ENCODE peak calls at places on chromosome 13, in eight cellular contexts. One of them, this sample, is unnamed.
A peak's percentile ranks its signal among the peaks of the same experiment; 100 is the strongest.

GRCh38 chr13:85520445-85520844 is 278.8 kb downstream of the SLITRK6 start:
- DNase-seq in WTC11: no peak
- DNase-seq in activated CD4-positive, CD25-positive, alpha-beta regulatory T cell: no peak
- DNase-seq in A549: no peak
- DNase-seq in stimulated activated CD8-positive, alpha-beta memory T cell treated with anti-CD3 and anti-CD28 coated beads, Interleukin-15, amount 100 ng/mL, for 1 hour: no peak
- DNase-seq in GM04503: no peak
- DNase-seq in amygdala: no peak
- DNase-seq in sciatic nerve: no peak
- DNase-seq in this sample: peak; percentile 28

GRCh38 chr13:113978741-113979481 is 5.0 kb upstream of the C13orf46 start:
- DNase-seq in WTC11: peak; percentile 7
- DNase-seq in activated CD4-positive, CD25-positive, alpha-beta regulatory T cell: no peak
- DNase-seq in A549: no peak
- DNase-seq in stimulated activated CD8-positive, alpha-beta memory T cell treated with anti-CD3 and anti-CD28 coated beads, Interleukin-15, amount 100 ng/mL, for 1 hour: no peak
- DNase-seq in GM04503: no peak
- DNase-seq in amygdala: no peak
- DNase-seq in sciatic nerve: peak; percentile 53
- DNase-seq in this sample: no peak

GRCh38 chr13:80571346-80572307 is 230.7 kb upstream of the SPRY2 start:
- DNase-seq in WTC11: no peak
- DNase-seq in activated CD4-positive, CD25-positive, alpha-beta regulatory T cell: no peak
- DNase-seq in A549: no peak
- DNase-seq in stimulated activated CD8-positive, alpha-beta memory T cell treated with anti-CD3 and anti-CD28 coated beads, Interleukin-15, amount 100 ng/mL, for 1 hour: no peak
- DNase-seq in GM04503: no peak
- DNase-seq in amygdala: no peak
- DNase-seq in sciatic nerve: no peak
- DNase-seq in this sample: no peak

GRCh38 chr13:21124853-21125252 is 51.5 kb downstream of the SKA3 start:
- DNase-seq in WTC11: no peak
- DNase-seq in activated CD4-positive, CD25-positive, alpha-beta regulatory T cell: no peak
- DNase-seq in A549: no peak
- DNase-seq in stimulated activated CD8-positive, alpha-beta memory T cell treated with anti-CD3 and anti-CD28 coated beads, Interleukin-15, amount 100 ng/mL, for 1 hour: no peak
- DNase-seq in GM04503: no peak
- DNase-seq in amygdala: no peak
- DNase-seq in sciatic nerve: no peak
- DNase-seq in this sample: no peak

GRCh38 chr13:23959231-23959862 is 62.0 kb upstream of the C1QTNF9B start:
- DNase-seq in WTC11: no peak
- DNase-seq in activated CD4-positive, CD25-positive, alpha-beta regulatory T cell: no peak
- DNase-seq in A549: no peak
- DNase-seq in stimulated activated CD8-positive, alpha-beta memory T cell treated with anti-CD3 and anti-CD28 coated beads, Interleukin-15, amount 100 ng/mL, for 1 hour: no peak
- DNase-seq in GM04503: no peak
- DNase-seq in amygdala: no peak
- DNase-seq in sciatic nerve: no peak
- DNase-seq in this sample: no peak

GRCh38 chr13:112784811-112785418 is 95.1 kb downstream of the ATP11A start:
- DNase-seq in WTC11: peak; percentile 5
- DNase-seq in activated CD4-positive, CD25-positive, alpha-beta regulatory T cell: no peak
- DNase-seq in A549: no peak
- DNase-seq in stimulated activated CD8-positive, alpha-beta memory T cell treated with anti-CD3 and anti-CD28 coated beads, Interleukin-15, amount 100 ng/mL, for 1 hour: no peak
- DNase-seq in GM04503: no peak
- DNase-seq in amygdala: no peak
- DNase-seq in sciatic nerve: no peak
- DNase-seq in this sample: no peak

GRCh38 chr13:102696465-102696864 is 1.6 kb upstream of the METTL21C start:
- DNase-seq in WTC11: no peak
- DNase-seq in activated CD4-positive, CD25-positive, alpha-beta regulatory T cell: no peak
- DNase-seq in A549: no peak
- DNase-seq in stimulated activated CD8-positive, alpha-beta memory T cell treated with anti-CD3 and anti-CD28 coated beads, Interleukin-15, amount 100 ng/mL, for 1 hour: no peak
- DNase-seq in GM04503: no peak
- DNase-seq in amygdala: no peak
- DNase-seq in sciatic nerve: no peak
- DNase-seq in this sample: no peak

GRCh38 chr13:31699650-31700049 is 39.7 kb upstream of the RXFP2 start:
- DNase-seq in WTC11: peak; percentile 12
- DNase-seq in activated CD4-positive, CD25-positive, alpha-beta regulatory T cell: no peak
- DNase-seq in A549: no peak
- DNase-seq in stimulated activated CD8-positive, alpha-beta memory T cell treated with anti-CD3 and anti-CD28 coated beads, Interleukin-15, amount 100 ng/mL, for 1 hour: no peak
- DNase-seq in GM04503: no peak
- DNase-seq in amygdala: no peak
- DNase-seq in sciatic nerve: no peak
- DNase-seq in this sample: no peak

GRCh38 chr13:50081106-50081898 is 66.1 kb downstream of the KCNRG start:
- DNase-seq in WTC11: peak; percentile 66
- DNase-seq in activated CD4-positive, CD25-positive, alpha-beta regulatory T cell: peak; percentile 30
- DNase-seq in A549: no peak
- DNase-seq in stimulated activated CD8-positive, alpha-beta memory T cell treated with anti-CD3 and anti-CD28 coated beads, Interleukin-15, amount 100 ng/mL, for 1 hour: peak; percentile 14
- DNase-seq in GM04503: no peak
- DNase-seq in amygdala: peak; percentile 57
- DNase-seq in sciatic nerve: peak; percentile 80
- DNase-seq in this sample: no peak

GRCh38 chr13:27349458-27349857 is 75.0 kb upstream of the GTF3A start:
- DNase-seq in WTC11: no peak
- DNase-seq in activated CD4-positive, CD25-positive, alpha-beta regulatory T cell: no peak
- DNase-seq in A549: no peak
- DNase-seq in stimulated activated CD8-positive, alpha-beta memory T cell treated with anti-CD3 and anti-CD28 coated beads, Interleukin-15, amount 100 ng/mL, for 1 hour: no peak
- DNase-seq in GM04503: no peak
- DNase-seq in amygdala: no peak
- DNase-seq in sciatic nerve: no peak
- DNase-seq in this sample: no peak

GRCh38 chr13:103012611-103013010 is 53.6 kb downstream of the SLC10A2 start:
- DNase-seq in WTC11: no peak
- DNase-seq in activated CD4-positive, CD25-positive, alpha-beta regulatory T cell: no peak
- DNase-seq in A549: no peak
- DNase-seq in stimulated activated CD8-positive, alpha-beta memory T cell treated with anti-CD3 and anti-CD28 coated beads, Interleukin-15, amount 100 ng/mL, for 1 hour: no peak
- DNase-seq in GM04503: no peak
- DNase-seq in amygdala: no peak
- DNase-seq in sciatic nerve: no peak
- DNase-seq in this sample: no peak

GRCh38 chr13:73754241-73754640 is 380.0 kb downstream of the KLF12 start:
- DNase-seq in WTC11: no peak
- DNase-seq in activated CD4-positive, CD25-positive, alpha-beta regulatory T cell: no peak
- DNase-seq in A549: no peak
- DNase-seq in stimulated activated CD8-positive, alpha-beta memory T cell treated with anti-CD3 and anti-CD28 coated beads, Interleukin-15, amount 100 ng/mL, for 1 hour: no peak
- DNase-seq in GM04503: no peak
- DNase-seq in amygdala: no peak
- DNase-seq in sciatic nerve: no peak
- DNase-seq in this sample: no peak

GRCh38 chr13:78102121-78102677 is 183.6 kb upstream of the EDNRB start:
- DNase-seq in WTC11: no peak
- DNase-seq in activated CD4-positive, CD25-positive, alpha-beta regulatory T cell: no peak
- DNase-seq in A549: no peak
- DNase-seq in stimulated activated CD8-positive, alpha-beta memory T cell treated with anti-CD3 and anti-CD28 coated beads, Interleukin-15, amount 100 ng/mL, for 1 hour: no peak
- DNase-seq in GM04503: peak; percentile 24
- DNase-seq in amygdala: no peak
- DNase-seq in sciatic nerve: peak; percentile 64
- DNase-seq in this sample: peak; percentile 52

GRCh38 chr13:45191874-45192273 is 9.0 kb downstream of the KCTD4 start:
- DNase-seq in WTC11: no peak
- DNase-seq in activated CD4-positive, CD25-positive, alpha-beta regulatory T cell: no peak
- DNase-seq in A549: no peak
- DNase-seq in stimulated activated CD8-positive, alpha-beta memory T cell treated with anti-CD3 and anti-CD28 coated beads, Interleukin-15, amount 100 ng/mL, for 1 hour: no peak
- DNase-seq in GM04503: no peak
- DNase-seq in amygdala: no peak
- DNase-seq in sciatic nerve: no peak
- DNase-seq in this sample: no peak

GRCh38 chr13:28486144-28486543 is 8.8 kb downstream of the FLT1 start:
- DNase-seq in WTC11: no peak
- DNase-seq in activated CD4-positive, CD25-positive, alpha-beta regulatory T cell: no peak
- DNase-seq in A549: no peak
- DNase-seq in stimulated activated CD8-positive, alpha-beta memory T cell treated with anti-CD3 and anti-CD28 coated beads, Interleukin-15, amount 100 ng/mL, for 1 hour: no peak
- DNase-seq in GM04503: no peak
- DNase-seq in amygdala: no peak
- DNase-seq in sciatic nerve: no peak
- DNase-seq in this sample: no peak

GRCh38 chr13:33328691-33329090 is 43.1 kb upstream of the STARD13 start:
- DNase-seq in WTC11: no peak
- DNase-seq in activated CD4-positive, CD25-positive, alpha-beta regulatory T cell: no peak
- DNase-seq in A549: no peak
- DNase-seq in stimulated activated CD8-positive, alpha-beta memory T cell treated with anti-CD3 and anti-CD28 coated beads, Interleukin-15, amount 100 ng/mL, for 1 hour: no peak
- DNase-seq in GM04503: no peak
- DNase-seq in amygdala: no peak
- DNase-seq in sciatic nerve: no peak
- DNase-seq in this sample: no peak

GRCh38 chr13:32023698-32024097 is 7.9 kb upstream of the FRY start:
- DNase-seq in WTC11: no peak
- DNase-seq in activated CD4-positive, CD25-positive, alpha-beta regulatory T cell: no peak
- DNase-seq in A549: no peak
- DNase-seq in stimulated activated CD8-positive, alpha-beta memory T cell treated with anti-CD3 and anti-CD28 coated beads, Interleukin-15, amount 100 ng/mL, for 1 hour: no peak
- DNase-seq in GM04503: no peak
- DNase-seq in amygdala: no peak
- DNase-seq in sciatic nerve: no peak
- DNase-seq in this sample: no peak

GRCh38 chr13:36712785-36713184 is 39.0 kb downstream of the SERTM1 start:
- DNase-seq in WTC11: no peak
- DNase-seq in activated CD4-positive, CD25-positive, alpha-beta regulatory T cell: no peak
- DNase-seq in A549: no peak
- DNase-seq in stimulated activated CD8-positive, alpha-beta memory T cell treated with anti-CD3 and anti-CD28 coated beads, Interleukin-15, amount 100 ng/mL, for 1 hour: no peak
- DNase-seq in GM04503: no peak
- DNase-seq in amygdala: no peak
- DNase-seq in sciatic nerve: no peak
- DNase-seq in this sample: peak; percentile 23

GRCh38 chr13:73417012-73417615 is 358.3 kb downstream of the KLF5 start:
- DNase-seq in WTC11: no peak
- DNase-seq in activated CD4-positive, CD25-positive, alpha-beta regulatory T cell: no peak
- DNase-seq in A549: peak; percentile 5
- DNase-seq in stimulated activated CD8-positive, alpha-beta memory T cell treated with anti-CD3 and anti-CD28 coated beads, Interleukin-15, amount 100 ng/mL, for 1 hour: no peak
- DNase-seq in GM04503: no peak
- DNase-seq in amygdala: no peak
- DNase-seq in sciatic nerve: no peak
- DNase-seq in this sample: no peak

GRCh38 chr13:95533545-95534135 is 18.9 kb upstream of the CLDN10 start:
- DNase-seq in WTC11: peak; percentile 39
- DNase-seq in activated CD4-positive, CD25-positive, alpha-beta regulatory T cell: no peak
- DNase-seq in A549: no peak
- DNase-seq in stimulated activated CD8-positive, alpha-beta memory T cell treated with anti-CD3 and anti-CD28 coated beads, Interleukin-15, amount 100 ng/mL, for 1 hour: no peak
- DNase-seq in GM04503: no peak
- DNase-seq in amygdala: no peak
- DNase-seq in sciatic nerve: no peak
- DNase-seq in this sample: no peak

GRCh38 chr13:34941835-34942731 is at the start of gene NBEA:
- DNase-seq in WTC11: peak; percentile 92
- DNase-seq in activated CD4-positive, CD25-positive, alpha-beta regulatory T cell: peak; percentile 31
- DNase-seq in A549: peak; percentile 39
- DNase-seq in stimulated activated CD8-positive, alpha-beta memory T cell treated with anti-CD3 and anti-CD28 coated beads, Interleukin-15, amount 100 ng/mL, for 1 hour: peak; percentile 61
- DNase-seq in GM04503: no peak
- DNase-seq in amygdala: peak; percentile 77
- DNase-seq in sciatic nerve: peak; percentile 88
- DNase-seq in this sample: peak; percentile 10

GRCh38 chr13:30752201-30752797 is 17.0 kb downstream of the ALOX5AP start:
- DNase-seq in WTC11: no peak
- DNase-seq in activated CD4-positive, CD25-positive, alpha-beta regulatory T cell: no peak
- DNase-seq in A549: no peak
- DNase-seq in stimulated activated CD8-positive, alpha-beta memory T cell treated with anti-CD3 and anti-CD28 coated beads, Interleukin-15, amount 100 ng/mL, for 1 hour: no peak
- DNase-seq in GM04503: no peak
- DNase-seq in amygdala: no peak
- DNase-seq in sciatic nerve: no peak
- DNase-seq in this sample: no peak

GRCh38 chr13:98985591-98985990 is 7.7 kb upstream of the DOCK9 start:
- DNase-seq in WTC11: no peak
- DNase-seq in activated CD4-positive, CD25-positive, alpha-beta regulatory T cell: no peak
- DNase-seq in A549: no peak
- DNase-seq in stimulated activated CD8-positive, alpha-beta memory T cell treated with anti-CD3 and anti-CD28 coated beads, Interleukin-15, amount 100 ng/mL, for 1 hour: no peak
- DNase-seq in GM04503: no peak
- DNase-seq in amygdala: no peak
- DNase-seq in sciatic nerve: no peak
- DNase-seq in this sample: no peak

GRCh38 chr13:94329754-94330551 is 149.5 kb downstream of the DCT start:
- DNase-seq in WTC11: no peak
- DNase-seq in activated CD4-positive, CD25-positive, alpha-beta regulatory T cell: no peak
- DNase-seq in A549: peak; percentile 15
- DNase-seq in stimulated activated CD8-positive, alpha-beta memory T cell treated with anti-CD3 and anti-CD28 coated beads, Interleukin-15, amount 100 ng/mL, for 1 hour: no peak
- DNase-seq in GM04503: peak; percentile 84
- DNase-seq in amygdala: no peak
- DNase-seq in sciatic nerve: no peak
- DNase-seq in this sample: peak; percentile 68

GRCh38 chr13:74067818-74068217 is 66.4 kb downstream of the KLF12 start:
- DNase-seq in WTC11: no peak
- DNase-seq in activated CD4-positive, CD25-positive, alpha-beta regulatory T cell: no peak
- DNase-seq in A549: no peak
- DNase-seq in stimulated activated CD8-positive, alpha-beta memory T cell treated with anti-CD3 and anti-CD28 coated beads, Interleukin-15, amount 100 ng/mL, for 1 hour: no peak
- DNase-seq in GM04503: no peak
- DNase-seq in amygdala: no peak
- DNase-seq in sciatic nerve: no peak
- DNase-seq in this sample: no peak

GRCh38 chr13:98909016-98909415 is 68.8 kb downstream of the DOCK9 start:
- DNase-seq in WTC11: no peak
- DNase-seq in activated CD4-positive, CD25-positive, alpha-beta regulatory T cell: no peak
- DNase-seq in A549: no peak
- DNase-seq in stimulated activated CD8-positive, alpha-beta memory T cell treated with anti-CD3 and anti-CD28 coated beads, Interleukin-15, amount 100 ng/mL, for 1 hour: no peak
- DNase-seq in GM04503: no peak
- DNase-seq in amygdala: no peak
- DNase-seq in sciatic nerve: no peak
- DNase-seq in this sample: no peak

GRCh38 chr13:96527497-96527896 is 437.6 kb downstream of the HS6ST3 start:
- DNase-seq in WTC11: no peak
- DNase-seq in activated CD4-positive, CD25-positive, alpha-beta regulatory T cell: no peak
- DNase-seq in A549: no peak
- DNase-seq in stimulated activated CD8-positive, alpha-beta memory T cell treated with anti-CD3 and anti-CD28 coated beads, Interleukin-15, amount 100 ng/mL, for 1 hour: no peak
- DNase-seq in GM04503: no peak
- DNase-seq in amygdala: no peak
- DNase-seq in sciatic nerve: no peak
- DNase-seq in this sample: no peak

GRCh38 chr13:66492479-66492878 is 737.7 kb downstream of the PCDH9 start:
- DNase-seq in WTC11: no peak
- DNase-seq in activated CD4-positive, CD25-positive, alpha-beta regulatory T cell: no peak
- DNase-seq in A549: no peak
- DNase-seq in stimulated activated CD8-positive, alpha-beta memory T cell treated with anti-CD3 and anti-CD28 coated beads, Interleukin-15, amount 100 ng/mL, for 1 hour: no peak
- DNase-seq in GM04503: no peak
- DNase-seq in amygdala: no peak
- DNase-seq in sciatic nerve: no peak
- DNase-seq in this sample: no peak